ENCODE peak calls at places on chromosomes 11 and 22, in four cellular contexts. F, E, W and I are unnamed samples.
A peak's percentile ranks its signal among the peaks of the same experiment; 100 is the strongest.

GRCh38 chr11:27254744-27255446 is 108.1 kb downstream of the CCDC34 start:
- DNase-seq in F (peak; percentile 65), E (no peak), W (no peak), I (no peak)

GRCh38 chr22:19289475-19290161 is 1.9 kb downstream of the CLTCL1 start:
- DNase-seq in F (peak; percentile 89), E (no peak), W (no peak), I (no peak)

GRCh38 chr11:15430381-15430780 is 315.7 kb downstream of the INSC start:
- DNase-seq in F (no peak), E (no peak), W (no peak), I (no peak)

GRCh38 chr22:32385681-32386080 is 26.4 kb downstream of the RTCB start:
- DNase-seq in F (no peak), E (no peak), W (no peak), I (no peak)

GRCh38 chr22:17476838-17477237 is 86.5 kb upstream of the SLC25A18 start:
- DNase-seq in F (no peak), E (no peak), W (no peak), I (no peak)

GRCh38 chr11:44110231-44110679 is 14.8 kb downstream of the EXT2 start:
- DNase-seq in F (no peak), E (no peak), W (no peak), I (no peak)

GRCh38 chr11:65051389-65051858 is 6.9 kb downstream of the NAALADL1 start:
- DNase-seq in F (peak; percentile 48), E (no peak), W (no peak), I (no peak)

GRCh38 chr11:2208691-2209369 is 37.2 kb upstream of the TH start:
- DNase-seq in F (peak; percentile 51), E (peak; percentile 79), W (peak; percentile 64), I (no peak)

GRCh38 chr22:26210390-26210789 is 41.1 kb downstream of the SEZ6L start:
- DNase-seq in F (no peak), E (no peak), W (no peak), I (no peak)

GRCh38 chr11:17740649-17741235 is 6.2 kb downstream of the KCNC1 start:
- DNase-seq in F (peak; percentile 58), E (no peak), W (peak; percentile 50), I (no peak)

GRCh38 chr11:17741487-17741886 is 6.9 kb downstream of the KCNC1 start:
- DNase-seq in F (peak; percentile 26), E (no peak), W (peak; percentile 59), I (no peak)

GRCh38 chr11:17738350-17739207 is 4.0 kb downstream of the KCNC1 start:
- DNase-seq in F (peak; percentile 83), E (no peak), W (peak; percentile 32), I (no peak)

GRCh38 chr11:17742019-17742418 is 7.4 kb downstream of the KCNC1 start:
- DNase-seq in F (peak; percentile 48), E (no peak), W (no peak), I (no peak)

GRCh38 chr11:17739945-17740338 is 5.4 kb downstream of the KCNC1 start:
- DNase-seq in F (no peak), E (no peak), W (peak; percentile 39), I (no peak)
- H3K4me3 ChIP-seq in F (no peak overlapping the region), E (no peak overlapping the region), W (no peak overlapping the region), I (no peak overlapping the region)

GRCh38 chr11:128472128-128473110 is 114.9 kb downstream of the ETS1 start:
- DNase-seq in F (peak; percentile 63), E (no peak), W (no peak), I (no peak)

GRCh38 chr11:128469220-128469619 is 118.1 kb downstream of the ETS1 start:
- DNase-seq in F (no peak), E (no peak), W (no peak), I (no peak)

GRCh38 chr11:128473631-128474030 is 113.7 kb downstream of the ETS1 start:
- DNase-seq in F (no peak), E (no peak), W (no peak), I (no peak)

GRCh38 chr11:128470081-128470480 is 117.3 kb downstream of the ETS1 start:
- DNase-seq in F (no peak), E (no peak), W (no peak), I (no peak)

GRCh38 chr11:128471138-128471661 is 116.2 kb downstream of the ETS1 start:
- DNase-seq in F (no peak), E (no peak), W (no peak), I (no peak)
- H3K27ac ChIP-seq in F (peak overlapping the region; percentile 62), E (peak overlapping the region; percentile 77), W (no peak overlapping the region), I (no peak overlapping the region)

DNA sequence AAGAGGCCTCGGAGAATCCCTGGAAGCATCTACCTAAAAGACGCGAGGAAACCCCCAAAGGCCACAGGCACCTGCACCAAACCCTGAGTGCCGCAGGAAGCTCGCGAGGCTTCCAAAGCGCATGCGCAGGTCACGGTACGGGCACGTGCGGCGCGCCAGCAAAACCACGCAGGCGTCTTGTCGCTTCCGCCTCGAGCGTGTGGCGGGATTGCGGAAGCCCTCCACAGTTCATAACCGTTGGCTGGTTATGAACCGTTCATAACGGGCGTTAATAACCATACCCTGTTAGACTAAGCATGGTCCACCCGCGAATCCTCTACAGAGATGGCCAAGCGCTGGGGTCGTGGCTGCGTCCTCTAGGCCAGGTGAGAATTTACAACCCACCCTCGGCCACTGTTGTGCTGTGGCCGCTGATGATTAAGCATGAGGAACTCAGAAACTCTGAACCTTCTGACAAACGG is 46.4 kb downstream of the MORC2 start:
- DNase-seq in F (peak; percentile 78), E (peak; percentile 81), W (peak; percentile 75), I (no peak)
- H3K4me3 ChIP-seq in F (peak overlapping the region; percentile 68), E (peak overlapping the region; percentile 40), W (peak overlapping the region; percentile 53), I (peak overlapping the region; percentile 72)

GRCh38 chr22:37911273-37911672 is 5.2 kb downstream of the MICALL1 start:
- DNase-seq in F (no peak), E (no peak), W (no peak), I (no peak)

GRCh38 chr22:37913233-37913721 is 7.2 kb downstream of the MICALL1 start:
- DNase-seq in F (peak; percentile 15), E (no peak), W (no peak), I (no peak)

GRCh38 chr22:37910863-37911262 is 4.8 kb downstream of the MICALL1 start:
- DNase-seq in F (peak; percentile 47), E (no peak), W (peak; percentile 84), I (no peak)

GRCh38 chr22:37911697-37912096 is 5.6 kb downstream of the MICALL1 start:
- DNase-seq in F (peak; percentile 57), E (no peak), W (no peak), I (no peak)

GRCh38 chr22:37912171-37912570 is 6.1 kb downstream of the MICALL1 start:
- DNase-seq in F (peak; percentile 39), E (no peak), W (no peak), I (no peak)
- H3K27ac ChIP-seq in F (no peak overlapping the region), E (peak overlapping the region; percentile 96), W (peak overlapping the region; percentile 69), I (no peak overlapping the region)

GRCh38 chr11:69643646-69644045 is 2.7 kb downstream of the CCND1 start:
- DNase-seq in F (no peak), E (no peak), W (no peak), I (no peak)
- H3K4me3 ChIP-seq in F (peak overlapping the region; percentile 91), E (peak overlapping the region; percentile 66), W (peak overlapping the region; percentile 72), I (peak overlapping the region; percentile 97)

DNA sequence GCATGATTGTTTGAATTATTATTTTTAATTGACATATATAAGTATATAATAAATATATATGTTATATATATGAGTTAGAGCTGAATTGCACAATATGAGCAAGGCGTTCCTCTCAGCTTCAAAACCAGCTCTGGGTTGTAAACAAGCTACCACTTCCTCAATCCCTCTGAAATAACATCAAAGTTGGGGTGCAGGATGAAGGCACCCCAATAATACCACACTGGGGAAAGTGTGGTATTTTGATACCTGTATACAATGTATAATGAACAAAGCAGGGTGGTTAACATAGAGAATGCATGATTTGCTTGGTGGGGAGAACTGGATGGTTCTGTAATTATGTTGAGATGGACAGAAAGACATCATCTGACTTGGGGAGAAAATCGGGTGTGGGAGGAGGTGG is 1.7 kb upstream of the SORL1 start:
- DNase-seq in F (no peak), E (no peak), W (no peak), I (no peak)
- H3K27ac ChIP-seq in F (no peak overlapping the region), E (no peak overlapping the region), W (no peak overlapping the region), I (no peak overlapping the region)

DNA sequence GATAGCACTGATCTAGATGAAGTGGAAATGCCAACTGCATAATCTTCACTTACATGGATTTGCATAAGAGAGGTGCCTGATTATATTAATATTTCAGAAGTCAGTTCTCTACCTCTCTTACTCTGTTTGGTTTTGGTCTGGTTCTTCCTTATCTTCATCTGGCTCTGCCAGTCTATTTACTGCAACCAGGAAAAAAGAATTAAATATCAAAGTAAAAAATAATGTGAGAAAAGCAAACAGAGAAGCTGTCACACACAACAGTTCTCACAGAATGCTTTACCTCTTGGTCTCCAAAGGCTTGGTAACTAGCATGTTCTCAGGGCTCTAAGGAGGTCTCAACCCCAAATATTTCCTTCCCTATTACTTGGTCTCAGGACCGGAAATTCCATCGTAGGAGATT is 6.7 kb downstream of the VSIG10L2 start:
- DNase-seq in F (no peak), E (no peak), W (no peak), I (no peak)
- H3K4me3 ChIP-seq in F (no peak overlapping the region), E (peak overlapping the region; percentile 17), W (no peak overlapping the region), I (no peak overlapping the region)

GRCh38 chr11:78414321-78415051 is 3.1 kb downstream of the GAB2 start:
- DNase-seq in F (peak; percentile 51), E (no peak), W (no peak), I (no peak)

GRCh38 chr11:78402842-78403241 is 14.8 kb downstream of the GAB2 start:
- DNase-seq in F (no peak), E (no peak), W (no peak), I (no peak)

GRCh38 chr11:78406568-78407196 is 10.9 kb downstream of the GAB2 start:
- DNase-seq in F (no peak), E (no peak), W (no peak), I (no peak)

GRCh38 chr11:78408619-78409018 is 9.0 kb downstream of the GAB2 start:
- DNase-seq in F (no peak), E (no peak), W (no peak), I (no peak)
- H3K27ac ChIP-seq in F (no peak overlapping the region), E (no peak overlapping the region), W (no peak overlapping the region), I (no peak overlapping the region)